ENCODE peak calls at places on chromosome 14, in seven cellular contexts. I is psoas muscle, F is left lung, X is tibial nerve, Z is RWPE1, M is stomach, R is uterus. E is an unnamed sample.

GRCh38 chr14:75200451-75200850 is 24.0 kb upstream of the TMED10 start:
- DNase-seq in R (no peak), X (no peak), F (no peak), I (no peak), M (peak; percentile 87), Z (peak; percentile 86), E (no peak)

GRCh38 chr14:84546236-84546635 is 983.7 kb upstream of the FLRT2 start:
- DNase-seq in M (no peak), R (no peak), Z (no peak), I (no peak), F (no peak), X (no peak), E (no peak)

GRCh38 chr14:29741909-29742401 is 185.7 kb downstream of the PRKD1 start:
- DNase-seq in F (no peak), I (no peak), R (no peak), M (no peak), X (no peak), Z (no peak), E (no peak)

GRCh38 chr14:39739796-39740195 is 307.6 kb upstream of the FBXO33 start:
- DNase-seq in R (no peak), I (no peak), M (no peak), X (no peak), Z (no peak), F (no peak), E (no peak)

GRCh38 chr14:90693413-90693812 is 122.8 kb downstream of the TTC7B start:
- DNase-seq in F (no peak), R (no peak), I (peak; percentile 59), Z (no peak), M (no peak), X (no peak), E (no peak)

GRCh38 chr14:100246136-100246535 is 7.2 kb downstream of the YY1 start:
- DNase-seq in R (no peak), M (no peak), Z (no peak), F (no peak), X (no peak), I (no peak), E (no peak)

GRCh38 chr14:91755560-91755959 is 23.7 kb upstream of the CATSPERB start:
- DNase-seq in X (no peak), I (no peak), F (no peak), Z (peak; percentile 55), R (no peak), M (no peak), E (no peak)

GRCh38 chr14:21866479-21866878 is 192.9 kb upstream of the OR4E1 start:
- DNase-seq in X (no peak), Z (peak; percentile 9), R (no peak), I (no peak), F (no peak), M (no peak), E (no peak)

GRCh38 chr14:100116134-100116533 is 43.3 kb downstream of the DEGS2 start:
- DNase-seq in M (no peak), R (no peak), Z (no peak), X (no peak), I (no peak), F (no peak), E (no peak)

GRCh38 chr14:20381341-20381740 is 32.0 kb downstream of the TEP1 start:
- DNase-seq in X (no peak), M (no peak), I (no peak), R (no peak), Z (no peak), F (no peak), E (no peak)

GRCh38 chr14:32224731-32225377 is 21.8 kb upstream of the RNU6-8 start:
- DNase-seq in X (no peak), M (no peak), R (peak; percentile 41), I (peak; percentile 30), Z (peak; percentile 46), F (no peak), E (no peak)

GRCh38 chr14:92638904-92639303 is 109.5 kb downstream of the LGMN start:
- DNase-seq in M (no peak), X (no peak), Z (no peak), F (no peak), R (no peak), I (no peak), E (no peak)

GRCh38 chr14:101224356-101225115 is 321.0 kb upstream of the RTL1 start:
- DNase-seq in I (no peak), F (no peak), Z (no peak), M (no peak), R (no peak), X (no peak), E (no peak)

GRCh38 chr14:69346710-69347109 is 51.4 kb downstream of the ERH start:
- DNase-seq in M (peak; percentile 48), Z (no peak), X (no peak), F (peak; percentile 80), R (no peak), I (peak; percentile 34), E (no peak)

GRCh38 chr14:92586001-92586947 is 72.7 kb downstream of the RIN3 start:
- DNase-seq in R (peak; percentile 60), X (no peak), Z (no peak), M (no peak), I (no peak), F (no peak), E (peak; percentile 85)

GRCh38 chr14:38578278-38578681 is 322.4 kb upstream of the CLEC14A start:
- DNase-seq in M (no peak), I (no peak), X (no peak), R (no peak), F (no peak), Z (no peak), E (no peak)

GRCh38 chr14:51867753-51868152 is 7.3 kb downstream of the GNG2 start:
- DNase-seq in Z (no peak), X (no peak), F (no peak), M (no peak), I (no peak), R (no peak), E (no peak)

GRCh38 chr14:78010688-78011087 is 159.5 kb upstream of the NRXN3 start:
- DNase-seq in X (no peak), M (no peak), F (no peak), I (peak; percentile 19), R (no peak), Z (peak; percentile 81), E (no peak)

GRCh38 chr14:45198551-45198950 is 54.5 kb downstream of the MIS18BP1 start:
- DNase-seq in I (no peak), X (no peak), F (no peak), R (no peak), M (no peak), Z (peak; percentile 60), E (no peak)

GRCh38 chr14:60655898-60656754 is 6.8 kb upstream of the SIX1 start:
- DNase-seq in X (no peak), Z (no peak), M (no peak), R (no peak), F (peak; percentile 60), I (no peak), E (no peak)

GRCh38 chr14:82757775-82758174 is 1224.1 kb upstream of the SEL1L start:
- DNase-seq in R (no peak), I (no peak), Z (no peak), M (no peak), F (no peak), X (no peak), E (no peak)

GRCh38 chr14:102018251-102018650 is 53.9 kb downstream of the DYNC1H1 start:
- DNase-seq in X (no peak), M (no peak), R (no peak), Z (no peak), F (peak; percentile 77), I (no peak), E (no peak)

GRCh38 chr14:66045572-66046021 is 440.6 kb upstream of the CCDC196 start:
- DNase-seq in M (no peak), Z (no peak), X (no peak), F (no peak), R (no peak), I (no peak), E (no peak)

GRCh38 chr14:59570122-59570521 is 6.5 kb downstream of the CCDC175 start:
- DNase-seq in X (no peak), F (no peak), Z (no peak), R (no peak), M (no peak), I (no peak), E (no peak)

GRCh38 chr14:73102806-73103497 is 33.4 kb upstream of the PSEN1 start:
- DNase-seq in M (no peak), R (no peak), Z (no peak), I (no peak), F (no peak), X (no peak), E (no peak)

GRCh38 chr14:73100334-73100733 is 36.0 kb upstream of the PSEN1 start:
- DNase-seq in F (no peak), M (no peak), X (no peak), Z (no peak), R (no peak), I (no peak), E (no peak)

GRCh38 chr14:73105727-73106126 is 30.6 kb upstream of the PSEN1 start:
- DNase-seq in M (no peak), X (no peak), Z (no peak), I (no peak), R (no peak), F (no peak), E (no peak)

DNA sequence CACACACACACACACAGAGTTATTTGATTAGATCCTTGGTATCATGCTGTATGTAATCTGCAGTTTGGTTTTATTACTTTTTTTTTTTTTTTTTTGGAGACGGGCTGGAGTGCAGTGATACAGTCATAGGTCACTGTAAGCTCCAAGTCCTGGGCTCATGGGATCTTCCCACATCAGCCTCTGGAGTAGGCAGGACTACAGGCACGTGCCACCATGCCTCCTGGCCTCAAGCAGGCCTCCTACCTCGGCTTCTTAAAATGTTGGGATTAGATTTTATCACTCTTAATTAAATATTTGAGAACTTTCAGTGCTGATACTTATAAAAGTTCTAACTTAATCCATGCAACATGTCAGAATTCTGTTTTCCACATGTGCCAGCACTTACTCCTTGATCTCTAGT is 31.3 kb upstream of the PSEN1 start:
- DNase-seq in Z (no peak), I (no peak), X (no peak), F (no peak), M (no peak), R (no peak), E (no peak)
- H3K27ac ChIP-seq in Z (no peak overlapping the region), I (no peak overlapping the region), X (no peak overlapping the region), F (no peak overlapping the region), M (no peak overlapping the region), R (no peak overlapping the region), E (no peak overlapping the region)

DNA sequence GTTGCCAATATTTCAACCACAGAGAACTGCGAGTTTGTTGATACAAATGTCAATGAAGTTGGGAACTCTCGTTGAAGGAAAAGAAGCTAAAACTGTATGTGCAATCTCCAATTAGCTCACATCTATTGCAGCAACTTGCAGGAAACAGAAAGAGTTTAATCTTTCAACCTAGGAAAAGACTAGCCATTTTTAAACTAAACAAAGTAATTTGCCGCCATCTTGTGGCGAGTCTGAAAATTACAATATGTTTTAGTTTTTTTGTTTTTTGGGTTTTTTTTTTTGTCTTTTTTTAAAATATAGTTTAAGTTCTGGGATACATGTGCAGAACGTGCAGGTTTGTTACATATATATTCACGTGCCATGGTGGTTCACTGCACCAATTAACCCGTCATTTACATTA is 131.2 kb upstream of the FOXG1 start:
- DNase-seq in I (no peak), X (no peak), F (no peak), R (no peak), M (no peak), Z (no peak), E (no peak)
- TF ChIP-seq CTCF in I (peak; percentile 36), X (peak; percentile 31), F (no peak), R (no peak), M (no peak), Z (peak; percentile 48), E (peak; percentile 39)

GRCh38 chr14:36751920-36752319 is 90.3 kb downstream of the PAX9 start:
- DNase-seq in R (no peak), X (no peak), M (no peak), F (no peak), Z (no peak), I (no peak), E (no peak)
- H3K27ac ChIP-seq in R (no peak overlapping the region), X (no peak overlapping the region), M (no peak overlapping the region), F (no peak overlapping the region), Z (no peak overlapping the region), I (no peak overlapping the region), E (no peak overlapping the region)

GRCh38 chr14:64601571-64601970 is 51.8 kb downstream of the PPP1R36 start:
- DNase-seq in I (no peak), R (no peak), F (no peak), X (no peak), M (no peak), Z (no peak), E (no peak)
- TF ChIP-seq CTCF in I (no peak), R (no peak), F (no peak), X (no peak), M (no peak), Z (no peak), E (no peak)